ENCODE peak calls at places on chromosome 22, in eight cellular contexts. J is activated CD4-positive, alpha-beta T cell treated with anti-CD3 and anti-CD28 coated beads, Interleukin-2, amount 50 U/mL, for 24 hours; Q is activated gamma-delta T cell; A is stimulated activated CD4-positive, alpha-beta T cell treated with anti-CD3 and anti-CD28 coated beads, Interleukin-1b, Interleukin-23, amount 100 ng/mL, for 1 hour; E is breast epithelium; T is germinal center; D is OCI-M1; V is HTR-8/SVneo. M is an unnamed sample.

GRCh38 chr22:45314789-45315188 is 5.1 kb downstream of the FAM118A start:
- DNase-seq in J (no peak), Q (no peak), A (no peak), E (no peak), T (no peak), D (peak), V (no peak), M (no peak)

GRCh38 chr22:48506506-48507145 is 1321.0 kb downstream of the BRD1 start:
- DNase-seq in J (no peak), Q (no peak), A (no peak), E (no peak), T (no peak), D (no peak), V (no peak), M (no peak)

GRCh38 chr22:35400335-35400680 is 368 bp downstream of the MCM5 start:
- DNase-seq in J (no peak), Q (no peak), A (no peak), E (no peak), T (peak), D (peak), V (no peak), M (no peak)

GRCh38 chr22:24302591-24302990 is 32.0 kb downstream of the SPECC1L start:
- DNase-seq in J (no peak), Q (no peak), A (no peak), E (no peak), T (no peak), D (no peak), V (no peak), M (no peak)

GRCh38 chr22:46534177-46534776 is 3.1 kb downstream of the CELSR1 start:
- DNase-seq in J (no peak), Q (no peak), A (no peak), E (no peak), T (no peak), D (no peak), V (no peak), M (no peak)

GRCh38 chr22:47872761-47873535 is 1110.5 kb downstream of the TBC1D22A start:
- DNase-seq in J (no peak), Q (no peak), A (no peak), E (no peak), T (no peak), D (no peak), V (no peak), M (no peak)

GRCh38 chr22:44543781-44544181 is 45.7 kb upstream of the RTL6 start:
- DNase-seq in J (no peak), Q (no peak), A (no peak), E (no peak), T (no peak), D (no peak), V (no peak), M (no peak)

GRCh38 chr22:49736538-49736937 is 91.1 kb downstream of the BRD1 start:
- DNase-seq in J (no peak), Q (no peak), A (no peak), E (peak), T (no peak), D (no peak), V (no peak), M (no peak)

GRCh38 chr22:32699686-32700085 is 101.8 kb upstream of the TIMP3 start:
- DNase-seq in J (no peak), Q (no peak), A (no peak), E (no peak), T (no peak), D (no peak), V (no peak), M (no peak)

GRCh38 chr22:44793106-44793505 is 40.7 kb downstream of the ARHGAP8 start:
- DNase-seq in J (no peak), Q (no peak), A (no peak), E (no peak), T (no peak), D (no peak), V (no peak), M (no peak)

GRCh38 chr22:36726007-36726380 is 22.4 kb upstream of the CACNG2 start:
- DNase-seq in J (no peak), Q (no peak), A (no peak), E (peak), T (no peak), D (no peak), V (no peak), M (no peak)

GRCh38 chr22:28544431-28544868 is 135.2 kb downstream of the TTC28 start:
- DNase-seq in J (no peak), Q (no peak), A (no peak), E (no peak), T (no peak), D (no peak), V (no peak), M (no peak)

GRCh38 chr22:37816543-37817180 is 6.5 kb upstream of the GALR3 start:
- DNase-seq in J (no peak), Q (no peak), A (no peak), E (no peak), T (no peak), D (no peak), V (no peak), M (no peak)

M was measured in DMS 273 treated with DMSO at 0.1 percent for 48 hours.